ENCODE peak calls at places on chromosomes 2 and 18, in five cellular contexts. One of them, this sample, is unnamed.

GRCh38 chr2:50571278-50571677 is 460.7 kb downstream of the NRXN1 start:
- DNase-seq in NCI-H446 treated with DMSO at 0.1 percent for 48 hours: no peak
- DNase-seq in HuH-7.5: no peak
- DNase-seq in Kasumi-1: no peak
- DNase-seq in activated T-helper 1 cell treated with anti-CD3 and anti-CD28 coated beads, Interleukin-12 subunit alpha, Interleukin-12 subunit beta, Interleukin-2, Interleukin-4 antibody, amounts not matched to agents 30 ng/mL and 10 ng/mL and 1 ng/mL, durations not matched to agents 14 hours and 24 hours and 36 hours: no peak
- DNase-seq in this sample: no peak

GRCh38 chr18:46152808-46153617 is 48.8 kb downstream of the HAUS1 start:
- DNase-seq in NCI-H446 treated with DMSO at 0.1 percent for 48 hours: no peak
- DNase-seq in HuH-7.5: no peak
- DNase-seq in Kasumi-1: no peak
- DNase-seq in activated T-helper 1 cell treated with anti-CD3 and anti-CD28 coated beads, Interleukin-12 subunit alpha, Interleukin-12 subunit beta, Interleukin-2, Interleukin-4 antibody, amounts not matched to agents 30 ng/mL and 10 ng/mL and 1 ng/mL, durations not matched to agents 14 hours and 24 hours and 36 hours: no peak
- DNase-seq in this sample: no peak

GRCh38 chr2:9152975-9153402 is 53.6 kb upstream of the ASAP2 start:
- DNase-seq in NCI-H446 treated with DMSO at 0.1 percent for 48 hours: no peak
- DNase-seq in HuH-7.5: no peak
- DNase-seq in Kasumi-1: no peak
- DNase-seq in activated T-helper 1 cell treated with anti-CD3 and anti-CD28 coated beads, Interleukin-12 subunit alpha, Interleukin-12 subunit beta, Interleukin-2, Interleukin-4 antibody, amounts not matched to agents 30 ng/mL and 10 ng/mL and 1 ng/mL, durations not matched to agents 14 hours and 24 hours and 36 hours: no peak
- DNase-seq in this sample: no peak

GRCh38 chr2:110116033-110116710 is 550 bp upstream of the MALL start:
- DNase-seq in NCI-H446 treated with DMSO at 0.1 percent for 48 hours: no peak
- DNase-seq in HuH-7.5: peak
- DNase-seq in Kasumi-1: no peak
- DNase-seq in activated T-helper 1 cell treated with anti-CD3 and anti-CD28 coated beads, Interleukin-12 subunit alpha, Interleukin-12 subunit beta, Interleukin-2, Interleukin-4 antibody, amounts not matched to agents 30 ng/mL and 10 ng/mL and 1 ng/mL, durations not matched to agents 14 hours and 24 hours and 36 hours: no peak
- DNase-seq in this sample: no peak

GRCh38 chr2:29225814-29226213 is 110.6 kb downstream of the CLIP4 start:
- DNase-seq in NCI-H446 treated with DMSO at 0.1 percent for 48 hours: no peak
- DNase-seq in HuH-7.5: no peak
- DNase-seq in Kasumi-1: no peak
- DNase-seq in activated T-helper 1 cell treated with anti-CD3 and anti-CD28 coated beads, Interleukin-12 subunit alpha, Interleukin-12 subunit beta, Interleukin-2, Interleukin-4 antibody, amounts not matched to agents 30 ng/mL and 10 ng/mL and 1 ng/mL, durations not matched to agents 14 hours and 24 hours and 36 hours: no peak
- DNase-seq in this sample: no peak

GRCh38 chr18:30175621-30176225 is 866.8 kb downstream of the DSC3 start:
- DNase-seq in NCI-H446 treated with DMSO at 0.1 percent for 48 hours: no peak
- DNase-seq in HuH-7.5: peak
- DNase-seq in Kasumi-1: no peak
- DNase-seq in activated T-helper 1 cell treated with anti-CD3 and anti-CD28 coated beads, Interleukin-12 subunit alpha, Interleukin-12 subunit beta, Interleukin-2, Interleukin-4 antibody, amounts not matched to agents 30 ng/mL and 10 ng/mL and 1 ng/mL, durations not matched to agents 14 hours and 24 hours and 36 hours: no peak
- DNase-seq in this sample: no peak

GRCh38 chr18:73476021-73476420 is 608.2 kb upstream of the NETO1 start:
- DNase-seq in NCI-H446 treated with DMSO at 0.1 percent for 48 hours: no peak
- DNase-seq in HuH-7.5: no peak
- DNase-seq in Kasumi-1: no peak
- DNase-seq in activated T-helper 1 cell treated with anti-CD3 and anti-CD28 coated beads, Interleukin-12 subunit alpha, Interleukin-12 subunit beta, Interleukin-2, Interleukin-4 antibody, amounts not matched to agents 30 ng/mL and 10 ng/mL and 1 ng/mL, durations not matched to agents 14 hours and 24 hours and 36 hours: no peak
- DNase-seq in this sample: no peak

GRCh38 chr2:144330951-144331651 is 188.8 kb downstream of the ZEB2 start:
- DNase-seq in NCI-H446 treated with DMSO at 0.1 percent for 48 hours: no peak
- DNase-seq in HuH-7.5: no peak
- DNase-seq in Kasumi-1: peak
- DNase-seq in activated T-helper 1 cell treated with anti-CD3 and anti-CD28 coated beads, Interleukin-12 subunit alpha, Interleukin-12 subunit beta, Interleukin-2, Interleukin-4 antibody, amounts not matched to agents 30 ng/mL and 10 ng/mL and 1 ng/mL, durations not matched to agents 14 hours and 24 hours and 36 hours: no peak
- DNase-seq in this sample: no peak

GRCh38 chr18:10560457-10561045 is 34.7 kb downstream of the NAPG start:
- DNase-seq in NCI-H446 treated with DMSO at 0.1 percent for 48 hours: peak
- DNase-seq in HuH-7.5: peak
- DNase-seq in Kasumi-1: peak
- DNase-seq in activated T-helper 1 cell treated with anti-CD3 and anti-CD28 coated beads, Interleukin-12 subunit alpha, Interleukin-12 subunit beta, Interleukin-2, Interleukin-4 antibody, amounts not matched to agents 30 ng/mL and 10 ng/mL and 1 ng/mL, durations not matched to agents 14 hours and 24 hours and 36 hours: peak
- DNase-seq in this sample: peak

GRCh38 chr2:219418570-219419189 is 503 bp downstream of the DES start:
- DNase-seq in NCI-H446 treated with DMSO at 0.1 percent for 48 hours: no peak
- DNase-seq in HuH-7.5: no peak
- DNase-seq in Kasumi-1: no peak
- DNase-seq in activated T-helper 1 cell treated with anti-CD3 and anti-CD28 coated beads, Interleukin-12 subunit alpha, Interleukin-12 subunit beta, Interleukin-2, Interleukin-4 antibody, amounts not matched to agents 30 ng/mL and 10 ng/mL and 1 ng/mL, durations not matched to agents 14 hours and 24 hours and 36 hours: no peak
- DNase-seq in this sample: no peak

GRCh38 chr18:59063300-59063895 is 76.3 kb upstream of the SEC11C start:
- DNase-seq in NCI-H446 treated with DMSO at 0.1 percent for 48 hours: no peak
- DNase-seq in HuH-7.5: no peak
- DNase-seq in Kasumi-1: no peak
- DNase-seq in activated T-helper 1 cell treated with anti-CD3 and anti-CD28 coated beads, Interleukin-12 subunit alpha, Interleukin-12 subunit beta, Interleukin-2, Interleukin-4 antibody, amounts not matched to agents 30 ng/mL and 10 ng/mL and 1 ng/mL, durations not matched to agents 14 hours and 24 hours and 36 hours: no peak
- DNase-seq in this sample: no peak

GRCh38 chr2:239818531-239819011 is 206.6 kb downstream of the NDUFA10 start:
- DNase-seq in NCI-H446 treated with DMSO at 0.1 percent for 48 hours: no peak
- DNase-seq in HuH-7.5: no peak
- DNase-seq in Kasumi-1: no peak
- DNase-seq in activated T-helper 1 cell treated with anti-CD3 and anti-CD28 coated beads, Interleukin-12 subunit alpha, Interleukin-12 subunit beta, Interleukin-2, Interleukin-4 antibody, amounts not matched to agents 30 ng/mL and 10 ng/mL and 1 ng/mL, durations not matched to agents 14 hours and 24 hours and 36 hours: no peak
- DNase-seq in this sample: no peak

GRCh38 chr2:61045999-61046398 is 19.7 kb upstream of the SANBR start:
- DNase-seq in NCI-H446 treated with DMSO at 0.1 percent for 48 hours: no peak
- DNase-seq in HuH-7.5: no peak
- DNase-seq in Kasumi-1: no peak
- DNase-seq in activated T-helper 1 cell treated with anti-CD3 and anti-CD28 coated beads, Interleukin-12 subunit alpha, Interleukin-12 subunit beta, Interleukin-2, Interleukin-4 antibody, amounts not matched to agents 30 ng/mL and 10 ng/mL and 1 ng/mL, durations not matched to agents 14 hours and 24 hours and 36 hours: no peak
- DNase-seq in this sample: no peak